ENCODE peak calls at places on chromosomes 2 and 18, in four cellular contexts. L, M, F and Y are unnamed samples. For H3K36me3, the result is how much of the 10 kb centered on the place peaks cover.

GRCh38 chr2:143575340-143575739 is 446.1 kb downstream of the ARHGAP15 start:
- DNase-seq in F (no peak), M (peak), L (no peak), Y (no peak)

GRCh38 chr2:110645616-110646015 is 32.2 kb downstream of the BUB1 start:
- DNase-seq in L (no peak), F (no peak), M (no peak), Y (no peak)

GRCh38 chr2:109453596-109453995 is 160.2 kb downstream of the SEPTIN10 start:
- DNase-seq in L (no peak), M (no peak), F (no peak), Y (no peak)

GRCh38 chr2:86283461-86284030 is 53.9 kb downstream of the REEP1 start:
- DNase-seq in M (no peak), L (no peak), F (no peak), Y (no peak)

GRCh38 chr18:944440-944839 is 39.8 kb downstream of the ADCYAP1 start:
- DNase-seq in F (no peak), L (no peak), M (peak), Y (no peak)

GRCh38 chr2:8424997-8425900 is 256.6 kb upstream of the ID2 start:
- DNase-seq in F (peak), L (no peak), M (no peak), Y (no peak)

GRCh38 chr2:203340791-203341487 is 12.7 kb downstream of the ABI2 start:
- DNase-seq in M (peak), F (peak), L (no peak), Y (no peak)

GRCh38 chr2:29281585-29281984 is 166.4 kb downstream of the CLIP4 start:
- DNase-seq in F (peak), L (no peak), M (peak), Y (no peak)

GRCh38 chr2:158904620-158905177 is 63.7 kb upstream of the TANC1 start:
- DNase-seq in M (no peak), F (no peak), L (no peak), Y (no peak)

GRCh38 chr2:176001281-176001902 is 675 bp downstream of the LNPK start:
- DNase-seq in L (peak), M (peak), F (no peak), Y (peak)

GRCh38 chr2:241811209-241811951 is 2.4 kb downstream of the NEU4 start:
- DNase-seq in F (no peak), L (peak), M (no peak), Y (no peak)

GRCh38 chr2:3622967-3623366 is 28.1 kb downstream of the COLEC11 start:
- DNase-seq in F (no peak), M (no peak), L (no peak), Y (no peak)

GRCh38 chr18:23752796-23753195 is 63.5 kb downstream of the LAMA3 start:
- DNase-seq in L (no peak), M (peak), F (peak), Y (no peak)

GRCh38 chr2:119721462-119721861 is 38.3 kb upstream of the PTPN4 start:
- DNase-seq in F (no peak), M (no peak), L (no peak), Y (no peak)
- H3K36me3 ChIP-seq in F (under half), M (under half), L (under half), Y (under half)

GRCh38 chr2:174918886-174919526 is 86.2 kb downstream of the CHN1 start:
- DNase-seq in F (no peak), L (no peak), M (no peak), Y (no peak)

GRCh38 chr2:174929786-174930185 is 75.4 kb downstream of the CHN1 start:
- DNase-seq in M (no peak), F (no peak), L (no peak), Y (no peak)

GRCh38 chr2:174925046-174925784 is 80.0 kb downstream of the CHN1 start:
- DNase-seq in M (no peak), F (no peak), L (no peak), Y (no peak)

GRCh38 chr2:174919886-174920595 is 85.1 kb downstream of the CHN1 start:
- DNase-seq in L (no peak), F (no peak), M (no peak), Y (no peak)

DNA sequence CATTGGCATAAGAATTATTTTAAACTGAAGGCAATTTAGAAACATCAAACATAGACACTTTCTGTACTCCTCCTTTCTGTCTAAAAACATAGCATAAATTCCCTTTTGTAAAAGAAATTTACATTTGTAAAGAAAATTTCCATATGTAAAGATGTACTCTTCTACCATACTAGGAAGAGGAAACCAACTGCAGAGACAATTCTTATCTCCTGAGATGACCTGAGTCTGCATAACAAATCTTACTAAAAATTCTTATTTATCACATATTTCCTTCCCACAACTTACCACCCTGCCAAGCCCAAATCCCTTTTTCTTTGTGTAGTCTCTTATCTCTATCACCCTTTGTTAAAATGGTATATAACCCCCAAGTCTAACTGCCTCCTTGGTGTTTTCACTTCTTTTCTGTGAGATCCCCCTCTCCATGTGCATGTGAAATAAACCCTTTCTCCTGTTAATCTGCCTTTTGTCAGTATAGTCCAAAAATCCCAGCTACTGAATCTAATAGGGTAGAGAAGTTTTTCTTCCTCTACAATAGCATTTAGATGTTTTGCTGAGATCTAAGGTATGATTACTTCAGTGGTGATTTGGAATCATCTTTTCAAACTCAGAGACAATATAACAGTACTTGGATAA is 81.0 kb downstream of the CHN1 start:
- DNase-seq in M (no peak), F (no peak), L (no peak), Y (no peak)
- H3K27ac ChIP-seq in M (no peak), F (no peak), L (no peak), Y (no peak)

GRCh38 chr2:665340-666073 is 11.7 kb downstream of the TMEM18 start:
- DNase-seq in F (no peak), M (no peak), L (no peak), Y (no peak)

GRCh38 chr2:661215-661635 is 16.0 kb downstream of the TMEM18 start:
- DNase-seq in L (no peak), M (no peak), F (no peak), Y (no peak)

GRCh38 chr2:666441-666840 is 10.8 kb downstream of the TMEM18 start:
- DNase-seq in F (no peak), L (no peak), M (no peak), Y (no peak)

GRCh38 chr2:667332-668000 is 9.7 kb downstream of the TMEM18 start:
- DNase-seq in M (peak), F (no peak), L (no peak), Y (no peak)

GRCh38 chr2:664063-664462 is 13.1 kb downstream of the TMEM18 start:
- DNase-seq in L (no peak), M (no peak), F (no peak), Y (no peak)
- H3K36me3 ChIP-seq in L (under half), M (under half), F (under half), Y (under half)

DNA sequence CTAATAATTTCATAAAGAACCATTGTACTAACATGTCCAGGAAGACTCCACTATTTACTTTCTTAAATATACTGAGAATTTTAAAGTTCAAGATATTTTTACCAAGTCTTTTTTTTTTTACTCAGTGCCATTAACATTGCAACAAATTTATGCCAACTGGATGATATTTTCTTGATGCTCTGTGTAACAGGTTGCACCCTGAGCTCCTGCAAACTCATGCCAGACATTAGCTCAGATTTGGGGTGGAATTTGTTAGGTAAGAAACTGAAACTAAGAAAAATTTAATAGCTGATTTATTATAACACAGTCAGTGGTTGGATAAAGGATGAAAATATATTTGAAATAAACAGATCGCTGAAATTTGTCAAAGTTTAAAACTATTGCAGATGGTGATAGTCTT is 228.6 kb upstream of the SPHKAP start:
- DNase-seq in M (no peak), F (no peak), L (no peak), Y (no peak)
- H3K27ac ChIP-seq in M (no peak), F (no peak), L (no peak), Y (no peak)

GRCh38 chr2:74044999-74045398 is 60.3 kb downstream of the TET3 start:
- DNase-seq in F (no peak), L (no peak), M (no peak), Y (no peak)
- H3K36me3 ChIP-seq in F (under half), L (under half), M (under half), Y (under half)

GRCh38 chr2:165852394-165852793 is 58.3 kb upstream of the GALNT3 start:
- DNase-seq in L (no peak), F (no peak), M (no peak), Y (no peak)
- H3K27ac ChIP-seq in L (no peak), F (no peak), M (no peak), Y (no peak)

GRCh38 chr2:138036522-138036921 is 72.2 kb downstream of the HNMT start:
- DNase-seq in F (no peak), L (no peak), M (no peak), Y (no peak)
- H3K36me3 ChIP-seq in F (under half), L (under half), M (under half), Y (under half)